ENCODE peak calls at places on chromosomes 6 and 20, in eight cellular contexts. X, H, K, R, P, M, T and J are unnamed samples.

GRCh38 chr20:58797371-58798050 is 53.2 kb downstream of the GNAS-AS1 start:
- DNase-seq in X (no peak), H (no peak), K (no peak), R (no peak), P (no peak), M (no peak), T (no peak), J (no peak)

GRCh38 chr6:44021628-44022295 is 105.5 kb downstream of the MRPL14 start:
- DNase-seq in X (no peak), H (no peak), K (no peak), R (peak; percentile 21), P (no peak), M (no peak), T (no peak), J (no peak)

GRCh38 chr6:51960419-51960818 is 127.0 kb downstream of the PKHD1 start:
- DNase-seq in X (no peak), H (no peak), K (no peak), R (no peak), P (no peak), M (no peak), T (no peak), J (no peak)

GRCh38 chr20:48722737-48723191 is 105.0 kb downstream of the PREX1 start:
- DNase-seq in X (peak; percentile 61), H (peak; percentile 82), K (peak; percentile 51), R (no peak), P (no peak), M (peak; percentile 19), T (no peak), J (no peak)

GRCh38 chr20:57688864-57689263 is 21.0 kb downstream of the PMEPA1 start:
- DNase-seq in X (no peak), H (no peak), K (no peak), R (no peak), P (peak; percentile 69), M (no peak), T (no peak), J (no peak)

GRCh38 chr6:109441069-109441816 is 719 bp downstream of the SMPD2 start:
- DNase-seq in X (no peak), H (peak; percentile 69), K (peak; percentile 37), R (no peak), P (no peak), M (peak; percentile 66), T (peak; percentile 42), J (no peak)

GRCh38 chr6:101396552-101397173 is 3.2 kb downstream of the GRIK2 start:
- DNase-seq in X (no peak), H (peak; percentile 75), K (peak; percentile 77), R (peak; percentile 47), P (no peak), M (peak; percentile 85), T (peak; percentile 73), J (no peak)

GRCh38 chr6:15066433-15067337 is 179.2 kb upstream of the JARID2 start:
- DNase-seq in X (peak; percentile 75), H (peak; percentile 61), K (peak; percentile 34), R (peak; percentile 32), P (peak; percentile 38), M (peak; percentile 28), T (no peak), J (no peak)

GRCh38 chr20:47502801-47503239 is 1.1 kb downstream of the NCOA3 start:
- DNase-seq in X (no peak), H (peak; percentile 65), K (peak; percentile 63), R (no peak), P (no peak), M (peak; percentile 33), T (no peak), J (no peak)

GRCh38 chr20:33793011-33793931 is 17.9 kb upstream of the CHMP4B start:
- DNase-seq in X (no peak), H (peak; percentile 16), K (peak; percentile 39), R (no peak), P (no peak), M (no peak), T (no peak), J (no peak)

GRCh38 chr20:18272451-18272850 is 15.9 kb upstream of the ZNF133 start:
- DNase-seq in X (no peak), H (peak; percentile 78), K (peak; percentile 19), R (no peak), P (no peak), M (no peak), T (no peak), J (no peak)

GRCh38 chr20:56411759-56412472 is at the start of gene CASS4:
- DNase-seq in X (no peak), H (peak; percentile 88), K (peak; percentile 43), R (no peak), P (no peak), M (no peak), T (no peak), J (no peak)

GRCh38 chr20:42795399-42795798 is 394.3 kb downstream of the PTPRT start:
- DNase-seq in X (no peak), H (no peak), K (no peak), R (no peak), P (no peak), M (no peak), T (no peak), J (no peak)

GRCh38 chr6:84762941-84763396 is 1.4 kb downstream of the TBX18 start:
- DNase-seq in X (no peak), H (no peak), K (no peak), R (no peak), P (no peak), M (no peak), T (no peak), J (no peak)

GRCh38 chr20:37354210-37355195 is 8.6 kb downstream of the SRC start:
- DNase-seq in X (no peak), H (no peak), K (no peak), R (no peak), P (no peak), M (peak; percentile 74), T (no peak), J (no peak)

GRCh38 chr6:49787176-49787575 is at the start of gene PGK2:
- DNase-seq in X (no peak), H (no peak), K (peak; percentile 33), R (no peak), P (no peak), M (no peak), T (no peak), J (no peak)

GRCh38 chr6:30657454-30657853 is 10.5 kb downstream of the C6orf136 start:
- DNase-seq in X (no peak), H (peak; percentile 42), K (no peak), R (no peak), P (no peak), M (no peak), T (no peak), J (no peak)

GRCh38 chr6:128538763-128539162 is 18.4 kb upstream of the PTPRK start:
- DNase-seq in X (no peak), H (peak; percentile 12), K (peak; percentile 66), R (no peak), P (no peak), M (no peak), T (no peak), J (no peak)

GRCh38 chr6:128541261-128541660 is 20.9 kb upstream of the PTPRK start:
- DNase-seq in X (no peak), H (no peak), K (no peak), R (no peak), P (no peak), M (no peak), T (no peak), J (no peak)
- TF ChIP-seq CTCF in X (no peak), H (no peak), K (no peak), R (no peak), P (no peak), M (no peak), T (no peak), J (no peak)

GRCh38 chr20:22248052-22248667 is 336.2 kb downstream of the FOXA2 start:
- DNase-seq in X (no peak), H (no peak), K (peak; percentile 43), R (no peak), P (no peak), M (peak; percentile 2), T (no peak), J (no peak)
- TF ChIP-seq CTCF in X (peak; percentile 55), H (peak; percentile 5), K (peak; percentile 75), R (no peak), P (peak; percentile 36), M (no peak), T (peak; percentile 65), J (peak; percentile 32)

GRCh38 chr6:26105109-26105730 is 18.0 kb downstream of the HFE start:
- DNase-seq in X (no peak), H (no peak), K (no peak), R (no peak), P (no peak), M (no peak), T (no peak), J (no peak)

GRCh38 chr6:26107935-26108334 is 20.7 kb downstream of the HFE start:
- DNase-seq in X (no peak), H (no peak), K (no peak), R (no peak), P (no peak), M (no peak), T (no peak), J (no peak)

GRCh38 chr6:26104457-26105108 is 17.4 kb downstream of the HFE start:
- DNase-seq in X (no peak), H (no peak), K (peak; percentile 46), R (no peak), P (no peak), M (peak; percentile 47), T (no peak), J (no peak)

GRCh38 chr6:26103770-26104456 is 16.7 kb downstream of the HFE start:
- DNase-seq in X (peak; percentile 93), H (peak; percentile 95), K (peak; percentile 97), R (peak; percentile 75), P (peak; percentile 92), M (peak; percentile 88), T (peak; percentile 56), J (no peak)

DNA sequence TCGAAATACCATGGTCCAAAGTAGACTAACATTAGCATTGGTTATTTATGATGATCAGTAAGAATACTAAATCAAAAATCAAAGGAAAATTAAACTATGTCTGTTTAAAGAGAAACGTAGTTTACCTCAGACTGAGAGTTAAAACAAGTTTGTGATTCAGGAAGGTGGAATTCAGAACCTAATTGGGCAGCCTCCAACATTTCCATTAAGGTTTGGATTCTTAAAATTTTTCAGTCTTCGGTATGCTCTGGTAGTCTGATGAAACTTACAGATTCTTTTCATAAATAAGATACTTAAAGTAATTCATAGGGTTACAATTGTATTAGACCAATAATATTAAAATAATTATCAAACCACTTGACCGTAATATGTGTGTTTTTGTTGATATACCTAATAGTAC is 18.6 kb downstream of the HFE start:
- DNase-seq in X (no peak), H (peak; percentile 58), K (peak; percentile 68), R (no peak), P (no peak), M (no peak), T (no peak), J (no peak)
- TF ChIP-seq CTCF in X (no peak), H (no peak), K (no peak), R (no peak), P (no peak), M (no peak), T (no peak), J (no peak)

DNA sequence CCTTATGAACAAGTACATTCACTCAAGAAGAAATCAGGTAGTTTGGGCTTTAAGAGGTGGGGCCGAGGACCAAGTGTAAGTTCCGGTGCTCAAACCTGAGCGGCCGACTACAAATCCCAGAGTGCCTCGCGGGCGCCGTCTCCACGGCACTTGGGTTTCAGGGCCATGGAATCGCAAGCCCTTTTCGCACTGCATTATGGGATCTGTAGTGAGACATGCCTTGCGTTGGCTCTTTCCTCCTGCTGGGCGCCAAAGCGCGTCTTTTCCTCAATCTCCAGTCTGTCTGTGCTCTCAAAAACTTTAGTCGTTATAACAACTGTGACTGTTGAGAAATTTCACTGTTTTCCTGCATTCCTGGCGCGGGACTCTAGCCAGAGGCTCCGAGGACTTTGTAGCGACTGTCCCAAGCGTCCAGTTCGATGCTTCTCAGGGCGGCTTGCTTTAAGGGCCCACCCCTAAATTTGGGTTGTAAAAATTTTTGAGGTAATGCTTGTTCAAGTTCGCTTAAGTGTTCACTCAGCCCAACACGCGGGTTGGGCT is 408 bp upstream of the FBXO9 start:
- DNase-seq in X (peak; percentile 98), H (peak; percentile 99), K (peak; percentile 98), R (peak; percentile 86), P (peak; percentile 98), M (peak; percentile 99), T (peak; percentile 87), J (peak; percentile 72)
- TF ChIP-seq CTCF in X (no peak), H (no peak), K (no peak), R (no peak), P (no peak), M (no peak), T (no peak), J (no peak)